ENCODE peak calls at places on chromosomes 6 and 20, in four cellular contexts. C is neuronal stem cell, I is IMR-90, O is mesenchymal stem cell. D is an unnamed sample.

GRCh38 chr6:33875141-33875581 is 71.4 kb upstream of the MLN start:
- DNase-seq in O (no peak), I (no peak), C (no peak), D (no peak)

GRCh38 chr6:22642254-22642653 is 72.9 kb downstream of the HDGFL1 start:
- DNase-seq in C (no peak), I (peak), O (no peak), D (no peak)

GRCh38 chr20:62980970-62981369 is 25.8 kb downstream of the BHLHE23 start:
- DNase-seq in C (no peak), O (no peak), I (no peak), D (peak)

GRCh38 chr6:54465649-54466300 is 157.5 kb downstream of the TINAG start:
- DNase-seq in I (no peak), C (no peak), O (no peak), D (no peak)

GRCh38 chr20:50420380-50420779 is 89.8 kb upstream of the PTPN1 start:
- DNase-seq in I (no peak), O (no peak), C (no peak), D (no peak)

GRCh38 chr6:93721386-93722048 is 302.2 kb upstream of the EPHA7 start:
- DNase-seq in C (peak), I (no peak), O (peak), D (peak)

GRCh38 chr20:50353289-50353961 is 156.8 kb upstream of the PTPN1 start:
- DNase-seq in C (no peak), I (no peak), O (no peak), D (no peak)

GRCh38 chr6:2970753-2971419 is 481 bp downstream of the SERPINB6 start:
- DNase-seq in C (no peak), I (peak), O (peak), D (no peak)

DNA sequence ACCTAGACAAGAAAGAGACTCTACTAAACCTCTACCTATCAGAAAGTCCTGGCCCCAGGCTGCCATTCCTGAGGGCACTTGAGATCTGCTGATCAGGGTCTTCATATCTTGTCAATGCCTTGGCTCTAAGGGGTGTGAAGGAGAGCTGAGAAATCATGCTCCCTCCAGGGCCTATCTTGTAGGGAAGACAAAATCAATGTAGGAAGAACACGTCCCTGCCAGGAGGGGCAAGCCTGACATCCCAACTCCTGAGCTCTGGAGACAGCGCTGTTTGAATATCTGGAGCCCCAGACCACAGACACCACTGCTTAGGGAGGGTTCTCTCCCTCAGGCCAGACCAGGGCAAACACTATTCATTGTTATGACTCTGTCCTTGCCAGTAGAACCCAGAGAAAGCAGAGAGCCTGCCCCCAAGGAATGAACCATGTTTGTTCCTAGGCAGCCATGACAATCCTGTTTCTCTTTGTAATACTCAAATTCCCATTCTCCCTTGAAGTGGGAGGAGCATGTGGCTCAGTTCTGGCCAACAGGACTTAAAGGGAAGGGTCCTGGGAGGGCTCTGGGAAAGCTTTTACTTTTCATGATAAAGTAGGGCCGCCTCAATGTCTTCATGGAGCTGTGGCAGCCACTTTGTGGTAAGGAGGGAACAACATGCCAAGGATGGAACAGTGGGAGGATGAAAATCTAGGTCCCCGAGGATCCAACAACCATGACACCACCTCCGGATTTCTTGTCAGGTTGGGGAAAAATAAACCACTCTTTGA is 1.8 kb upstream of the FASTKD5 start:
- DNase-seq in O (no peak), C (no peak), I (no peak), D (no peak)
- H4K8ac ChIP-seq in O (no peak), C (no peak), I (no peak), D (no peak)

DNA sequence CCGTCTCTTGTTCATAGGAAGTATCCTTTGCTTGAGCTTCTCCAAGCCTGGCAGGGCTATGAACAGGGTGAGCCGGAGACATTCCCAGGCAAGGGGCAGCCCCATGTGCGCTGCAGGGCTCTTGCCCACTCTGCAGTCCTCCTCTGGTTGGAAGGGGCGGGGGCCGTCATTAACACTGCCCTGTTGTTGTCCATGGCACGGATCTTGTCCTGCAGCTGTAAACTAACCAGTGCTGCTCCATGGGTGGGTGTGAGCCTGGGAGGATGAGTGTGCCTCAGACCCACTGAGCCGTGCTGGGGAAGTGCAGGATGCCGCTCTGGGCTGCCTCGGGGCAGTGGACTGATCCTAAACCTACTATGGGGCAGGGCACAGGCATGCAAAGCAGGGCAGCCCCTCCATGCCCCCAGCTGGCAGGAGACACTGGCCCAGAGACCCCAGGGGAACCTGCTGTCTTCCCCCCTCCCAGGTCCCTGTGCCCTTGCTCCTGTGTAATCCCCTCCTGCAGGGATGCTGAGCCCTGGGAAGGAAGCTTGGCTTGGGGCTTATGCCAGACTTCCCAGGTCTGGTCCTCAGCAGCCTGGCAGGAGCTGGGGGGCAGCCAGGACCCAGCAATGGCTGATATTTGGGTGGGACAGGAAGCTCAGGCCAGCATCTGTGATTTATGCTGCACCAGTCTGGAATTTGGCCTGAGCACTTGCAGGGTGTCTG is 8.5 kb downstream of the EBF4 start:
- DNase-seq in O (no peak), I (no peak), C (no peak), D (no peak)
- H3K4ac ChIP-seq in O (no peak), I (no peak), C (no peak), D (no peak)

GRCh38 chr20:23363257-23363649 is 1.3 kb downstream of the GZF1 start:
- DNase-seq in I (no peak), O (no peak), C (no peak), D (no peak)

GRCh38 chr20:23358923-23359572 is 2.9 kb upstream of the GZF1 start:
- DNase-seq in C (no peak), O (no peak), I (no peak), D (no peak)

GRCh38 chr20:23361108-23361650 is 803 bp upstream of the GZF1 start:
- DNase-seq in C (no peak), I (peak), O (peak), D (no peak)

GRCh38 chr20:23362392-23363256 is 642 bp downstream of the GZF1 start:
- DNase-seq in I (peak), C (no peak), O (peak), D (no peak)

DNA sequence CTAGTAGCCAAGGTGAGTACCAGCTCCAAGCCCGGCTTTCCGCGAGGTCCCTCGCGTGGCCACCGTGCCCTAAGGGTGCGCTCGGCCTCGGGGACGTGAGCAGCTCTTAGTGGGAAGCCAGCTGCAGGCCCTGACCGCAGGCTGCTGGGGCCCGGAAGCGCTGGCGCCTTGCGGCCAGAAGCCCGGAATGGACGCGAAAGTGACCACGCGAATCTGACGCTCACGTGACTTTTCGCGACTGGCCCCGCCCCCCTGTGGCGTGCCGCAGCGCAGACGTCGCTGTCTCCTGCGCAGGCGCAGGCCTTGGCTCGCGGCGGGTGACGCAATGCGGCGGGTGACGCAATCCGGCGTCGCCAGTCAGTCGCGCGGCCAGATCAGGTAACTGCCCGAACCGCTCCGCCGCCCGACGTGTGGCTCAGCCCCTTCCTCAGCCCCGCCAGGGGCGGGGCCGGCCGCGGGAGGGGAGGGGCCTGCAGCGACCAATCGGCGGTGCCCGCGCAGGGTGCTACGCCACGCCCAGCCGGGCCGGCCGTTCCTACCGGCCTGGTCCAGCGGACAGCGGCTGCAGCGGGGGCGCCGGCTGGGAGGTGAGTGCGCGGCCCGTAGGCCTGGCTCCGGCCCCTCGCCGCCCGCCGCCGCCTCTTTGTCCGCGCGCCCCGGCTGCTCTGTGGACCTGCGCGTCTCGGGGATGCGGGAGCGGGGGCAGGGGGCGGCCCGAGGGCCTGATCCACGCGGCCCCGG is at the start of gene GZF1:
- DNase-seq in I (peak), C (peak), O (peak), D (peak)
- H3K14ac ChIP-seq in I (peak), C (peak), O (no peak), D (peak)

GRCh38 chr6:24824142-24824755 is 25.5 kb upstream of the ARMH2 start:
- DNase-seq in O (no peak), I (no peak), C (no peak), D (no peak)

GRCh38 chr6:24827162-24827561 is 28.4 kb upstream of the ARMH2 start:
- DNase-seq in I (no peak), O (no peak), C (no peak), D (no peak)

GRCh38 chr6:24823185-24823584 is 24.5 kb upstream of the ARMH2 start:
- DNase-seq in O (no peak), C (no peak), I (no peak), D (no peak)

GRCh38 chr6:24827970-24828369 is 29.3 kb upstream of the ARMH2 start:
- DNase-seq in I (no peak), C (no peak), O (no peak), D (no peak)

GRCh38 chr6:24825130-24825630 is 26.5 kb upstream of the ARMH2 start:
- DNase-seq in I (no peak), O (no peak), C (no peak), D (no peak)
- H4K8ac ChIP-seq in I (no peak), O (no peak), C (no peak), D (no peak)

GRCh38 chr20:32356935-32357868 is 929 bp upstream of the ASXL1 start:
- DNase-seq in C (no peak), I (peak), O (no peak), D (no peak)

GRCh38 chr20:32357869-32358631 is at the start of gene ASXL1:
- DNase-seq in C (peak), I (peak), O (peak), D (peak)

GRCh38 chr20:32358883-32359632 is 927 bp downstream of the ASXL1 start:
- DNase-seq in O (peak), I (peak), C (peak), D (peak)

GRCh38 chr20:32359633-32360332 is 1.7 kb downstream of the ASXL1 start:
- DNase-seq in C (no peak), O (peak), I (peak), D (no peak)

GRCh38 chr20:32358632-32358882 is 426 bp downstream of the ASXL1 start:
- DNase-seq in O (no peak), I (no peak), C (peak), D (no peak)
- H3K4ac ChIP-seq in O (no peak), I (no peak), C (no peak), D (no peak)

GRCh38 chr6:157471895-157472686 is 91.1 kb downstream of the ZDHHC14 start:
- DNase-seq in C (no peak), O (no peak), I (no peak), D (no peak)
- H3K14ac ChIP-seq in C (no peak), O (no peak), I (no peak), D (no peak)

DNA sequence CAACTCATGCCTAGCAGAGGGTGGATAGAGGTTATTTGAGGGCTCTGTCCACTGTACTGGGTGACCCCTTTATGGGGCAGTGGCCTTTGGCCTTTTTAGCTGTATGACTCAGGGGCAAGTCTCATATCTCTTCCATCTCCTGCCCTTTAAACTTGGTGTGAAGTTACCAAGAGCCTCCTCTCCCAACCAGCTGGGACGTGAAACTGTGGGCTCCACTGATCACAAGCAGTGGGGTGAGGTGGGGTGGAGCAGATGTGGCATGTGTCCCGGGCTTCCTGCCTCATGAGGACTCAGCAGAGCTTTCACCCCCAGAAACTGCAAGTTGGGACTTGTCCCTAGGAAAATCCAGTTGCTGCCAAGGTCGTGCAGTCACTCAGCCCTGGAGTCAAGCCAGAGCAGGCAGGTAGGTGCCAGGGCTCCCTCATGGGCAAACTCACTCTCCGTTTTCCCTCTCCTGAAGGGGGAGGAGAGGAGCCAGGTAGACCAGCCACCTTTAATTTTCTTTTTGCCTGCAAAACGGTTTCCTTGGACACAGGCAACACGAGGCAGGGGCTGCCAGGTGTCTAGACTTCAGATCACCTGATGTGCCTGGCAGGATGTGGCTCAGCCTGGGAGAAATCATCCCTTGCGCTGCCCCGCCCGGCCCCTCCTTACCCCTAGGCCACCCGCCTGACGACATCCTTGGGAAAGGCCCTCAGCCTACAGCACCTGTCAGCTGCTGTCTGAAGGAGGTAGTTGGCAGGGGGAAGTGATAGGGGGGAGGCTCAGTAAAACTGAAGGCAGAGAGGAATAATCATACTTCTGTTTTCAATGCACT is 4.0 kb downstream of the CDKN1A start:
- DNase-seq in O (peak), I (no peak), C (no peak), D (peak)
- H4K8ac ChIP-seq in O (peak), I (no peak), C (no peak), D (no peak)

DNA sequence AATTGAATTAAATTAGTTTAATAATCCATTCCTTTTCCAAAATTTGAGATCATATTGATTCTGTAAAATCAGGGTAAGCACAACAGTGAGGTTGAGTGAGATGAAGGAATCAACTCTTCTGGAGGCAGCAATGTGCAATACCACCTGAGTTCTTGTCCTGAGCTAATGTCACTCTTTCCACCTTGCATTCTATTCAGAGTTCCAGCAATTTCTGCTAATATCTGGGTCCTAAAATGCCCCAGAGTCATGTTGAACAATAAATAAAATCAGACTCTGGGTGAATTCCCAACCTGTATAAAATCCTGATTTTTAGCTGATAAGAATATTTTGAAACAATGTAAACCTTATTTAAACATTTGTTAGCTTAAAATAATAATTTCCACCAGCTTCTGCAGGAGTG is 590.8 kb upstream of the ADGRB3 start:
- DNase-seq in I (no peak), O (no peak), C (no peak), D (no peak)
- H3K4ac ChIP-seq in I (no peak), O (no peak), C (no peak), D (no peak)

D was measured in H9.